ENCODE peak calls at places on chromosome 16, in six cellular contexts. O is T-helper 2 cell; V is naive thymus-derived CD8-positive, alpha-beta T cell; Z is globus pallidus; R is cardiac fibroblast; M is T-helper 9 cell. H is an unnamed sample.
A peak's percentile ranks its signal among the peaks of the same experiment; 100 is the strongest.

GRCh38 chr16:17529982-17530760 is 59.4 kb upstream of the XYLT1 start:
- DNase-seq in O (peak; percentile 20), V (peak; percentile 62), Z (no peak), R (no peak), M (no peak), H (no peak)

GRCh38 chr16:65666132-65666869 is 544.4 kb upstream of the CDH11 start:
- DNase-seq in O (no peak), V (no peak), Z (no peak), R (no peak), M (no peak), H (no peak)

GRCh38 chr16:73037331-73037745 is 10.6 kb downstream of the ZFHX3 start:
- DNase-seq in O (no peak), V (no peak), Z (no peak), R (no peak), M (no peak), H (peak; percentile 45)

GRCh38 chr16:84940670-84941551 is 70.4 kb downstream of the ZDHHC7 start:
- DNase-seq in O (no peak), V (no peak), Z (no peak), R (no peak), M (no peak), H (no peak)

GRCh38 chr16:1613728-1614225 is 1.6 kb downstream of the CRAMP1 start:
- DNase-seq in O (no peak), V (peak; percentile 4), Z (no peak), R (peak; percentile 37), M (no peak), H (no peak)

GRCh38 chr16:67364610-67365256 is 28.6 kb downstream of the TPPP3 start:
- DNase-seq in O (no peak), V (no peak), Z (no peak), R (no peak), M (no peak), H (no peak)

GRCh38 chr16:80607204-80607603 is 66.4 kb downstream of the DYNLRB2 start:
- DNase-seq in O (no peak), V (no peak), Z (no peak), R (no peak), M (no peak), H (no peak)

GRCh38 chr16:78317871-78318270 is 218.4 kb downstream of the WWOX start:
- DNase-seq in O (no peak), V (no peak), Z (no peak), R (no peak), M (no peak), H (peak; percentile 42)

GRCh38 chr16:85465328-85466307 is 147.5 kb upstream of the GSE1 start:
- DNase-seq in O (no peak), V (no peak), Z (no peak), R (peak; percentile 65), M (no peak), H (peak; percentile 30)

GRCh38 chr16:22977294-22977697 is 163.3 kb downstream of the HS3ST2 start:
- DNase-seq in O (no peak), V (no peak), Z (peak; percentile 19), R (peak; percentile 7), M (no peak), H (peak; percentile 36)

H was measured in A673.